ENCODE peak calls at places on chromosomes 7 and 10, in six cellular contexts. D, L, E, I, A and N are unnamed samples.
A peak's percentile ranks its signal among the peaks of the same experiment; 100 is the strongest.

GRCh38 chr7:90469554-90469953 is at the start of gene PTTG1IP2:
- DNase-seq in D (no peak), L (no peak), E (no peak), I (no peak), A (no peak), N (no peak)

GRCh38 chr10:95761939-95762492 is 6.1 kb downstream of the ENTPD1 start:
- DNase-seq in D (no peak), L (no peak), E (no peak), I (no peak), A (no peak), N (no peak)

GRCh38 chr10:51073035-51073434 is 1.3 kb upstream of the PRKG1 start:
- DNase-seq in D (no peak), L (no peak), E (no peak), I (no peak), A (no peak), N (no peak)

GRCh38 chr10:47458466-47459154 is 25.3 kb downstream of the ANXA8 start:
- DNase-seq in D (no peak), L (no peak), E (no peak), I (no peak), A (no peak), N (no peak)

GRCh38 chr10:22103701-22104100 is 100.2 kb upstream of the DNAJC1 start:
- DNase-seq in D (peak; percentile 63), L (no peak), E (peak; percentile 8), I (peak; percentile 10), A (no peak), N (peak; percentile 47)

GRCh38 chr7:2717293-2717904 is 29.4 kb downstream of the AMZ1 start:
- DNase-seq in D (no peak), L (no peak), E (no peak), I (peak; percentile 90), A (no peak), N (peak; percentile 88)

GRCh38 chr10:35453855-35454532 is 117.7 kb downstream of the CCNY start:
- DNase-seq in D (no peak), L (peak; percentile 32), E (no peak), I (no peak), A (no peak), N (no peak)

GRCh38 chr7:14424675-14425074 is 435.2 kb upstream of the ETV1 start:
- DNase-seq in D (no peak), L (no peak), E (no peak), I (no peak), A (no peak), N (no peak)

GRCh38 chr10:8431511-8431910 is 377.0 kb downstream of the GATA3 start:
- DNase-seq in D (no peak), L (no peak), E (no peak), I (no peak), A (no peak), N (no peak)

GRCh38 chr7:83130623-83131545 is 31.8 kb downstream of the PCLO start:
- DNase-seq in D (no peak), L (no peak), E (no peak), I (no peak), A (no peak), N (no peak)

GRCh38 chr7:80439894-80440811 is 71.7 kb downstream of the GNAT3 start:
- DNase-seq in D (no peak), L (no peak), E (no peak), I (peak; percentile 59), A (no peak), N (no peak)

GRCh38 chr10:112525215-112525614 is 78.2 kb downstream of the VTI1A start:
- DNase-seq in D (no peak), L (no peak), E (peak; percentile 75), I (no peak), A (no peak), N (no peak)

DNA sequence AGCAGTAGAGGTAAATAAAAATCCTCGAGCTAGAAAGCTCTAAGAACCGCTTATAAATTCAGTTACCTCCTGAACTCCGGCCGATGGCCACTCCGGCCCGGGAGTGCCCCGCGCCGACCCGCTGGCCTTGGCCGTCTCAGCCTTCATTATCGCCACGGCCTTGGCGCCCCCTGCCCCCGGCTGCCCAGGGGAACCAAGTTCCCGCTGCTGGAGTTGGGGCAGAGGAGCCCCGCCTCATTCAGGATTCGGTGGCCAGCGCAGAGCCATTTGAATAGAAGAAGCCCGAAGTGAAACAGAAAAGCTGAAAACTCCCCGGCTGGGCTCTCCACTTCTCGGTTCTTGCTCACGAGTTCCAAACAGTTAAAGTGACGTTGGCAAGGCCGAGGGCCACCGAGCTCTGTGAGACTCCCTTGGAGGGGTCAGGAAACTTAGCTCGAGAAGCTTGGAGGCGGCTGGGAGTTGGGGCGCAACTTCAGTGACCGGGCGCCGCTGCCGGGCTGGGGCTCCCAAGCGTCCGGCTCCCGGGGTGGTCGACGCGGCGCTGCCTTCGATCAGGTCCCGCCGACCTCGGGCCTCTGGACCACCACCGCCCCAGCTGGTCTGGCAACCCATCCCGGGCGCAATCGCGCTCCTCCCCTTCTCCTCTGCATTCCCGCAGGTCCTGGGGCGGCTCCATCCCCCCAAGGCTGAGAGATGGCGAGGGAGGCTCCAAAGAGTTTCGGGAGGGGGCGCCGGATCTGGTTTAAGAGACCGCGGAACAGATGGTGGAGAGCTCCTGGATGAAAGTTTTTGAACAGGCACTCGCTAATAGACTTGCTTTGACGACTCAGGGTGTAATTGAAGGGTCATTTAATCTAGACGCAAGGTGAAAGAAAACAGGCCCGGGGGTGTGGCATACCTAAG is 5.8 kb upstream of the FEZF1 start:
- DNase-seq in D (peak; percentile 96), L (no peak), E (no peak), I (no peak), A (no peak), N (no peak)
- H2AFZ ChIP-seq in D (peak overlapping the region; percentile 86), L (no peak overlapping the region), E (no peak overlapping the region), I (peak overlapping the region; percentile 64), A (no peak overlapping the region), N (no peak overlapping the region)

DNA sequence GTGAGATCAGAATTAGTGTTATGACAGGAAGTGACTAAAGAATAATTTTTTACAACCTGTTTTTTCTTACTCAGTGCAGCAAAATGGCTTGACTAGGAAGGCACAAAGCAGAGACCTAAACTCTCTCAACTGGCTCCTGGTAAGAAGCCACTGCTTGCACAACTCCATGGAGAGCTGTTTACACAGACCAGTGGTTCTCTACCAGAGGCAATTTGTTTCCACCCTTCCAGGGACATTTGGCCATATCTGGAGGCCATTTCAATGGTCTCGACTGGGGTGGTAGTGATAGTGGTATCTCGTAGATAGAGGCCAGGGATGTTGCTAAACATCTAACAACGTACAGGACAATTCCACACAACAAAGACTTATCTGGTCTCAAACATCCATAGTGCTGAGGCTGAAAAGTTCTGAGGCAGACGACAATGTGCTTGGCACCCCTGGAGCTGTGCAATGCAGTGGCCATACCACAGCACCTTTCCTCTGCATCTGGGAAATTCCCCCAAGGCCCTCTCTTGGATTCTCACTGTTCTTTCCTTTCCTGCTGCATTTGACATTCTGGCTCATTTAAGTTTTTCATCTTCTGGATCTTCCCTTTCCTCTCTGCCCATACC is 105.4 kb upstream of the LAMB4 start:
- DNase-seq in D (no peak), L (no peak), E (no peak), I (no peak), A (no peak), N (peak; percentile 77)
- TF ChIP-seq REST in D (no peak), L (no peak), E (no peak), I (no peak), A (no peak), N (no peak)

GRCh38 chr7:158973440-158973839 is 117.1 kb downstream of the DYNC2I1 start:
- DNase-seq in D (peak; percentile 81), L (no peak), E (peak; percentile 64), I (no peak), A (peak; percentile 3), N (peak; percentile 74)
- H2AFZ ChIP-seq in D (peak overlapping the region; percentile 78), L (no peak overlapping the region), E (peak overlapping the region; percentile 89), I (no peak overlapping the region), A (peak overlapping the region; percentile 33), N (peak overlapping the region; percentile 7)

DNA sequence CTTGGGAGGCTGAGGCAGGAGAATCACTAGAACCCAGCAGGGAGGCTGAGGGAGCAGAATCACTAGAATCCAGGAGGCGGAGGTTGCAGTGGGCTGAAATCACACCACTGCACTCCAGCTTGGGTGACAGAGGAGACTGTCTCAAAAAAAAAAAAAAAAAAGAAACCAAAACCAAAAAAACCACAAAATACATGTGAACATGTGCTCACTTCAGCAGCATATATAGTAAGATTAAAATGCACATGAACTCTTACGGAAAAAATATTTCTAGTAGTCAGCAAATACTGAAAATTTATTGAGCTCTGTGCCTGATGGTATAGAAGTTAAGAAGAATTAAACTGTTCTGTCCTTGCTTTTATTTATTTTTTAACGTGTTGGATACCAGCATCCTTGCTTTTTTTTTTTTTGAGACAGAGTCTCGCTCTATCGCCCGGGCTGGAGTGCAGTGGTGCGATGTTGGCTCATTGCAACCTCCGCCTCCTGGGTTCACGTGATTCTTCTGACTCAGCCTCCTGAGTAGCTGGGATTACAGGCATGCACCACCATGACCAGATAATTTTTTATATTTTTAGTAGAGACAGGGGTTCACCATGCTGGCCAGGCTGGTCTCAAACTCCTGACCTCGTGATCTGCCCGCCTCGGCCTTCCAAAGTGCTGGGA is 9.6 kb upstream of the ZNF487 start:
- DNase-seq in D (no peak), L (no peak), E (no peak), I (no peak), A (no peak), N (no peak)
- TF ChIP-seq REST in D (no peak), L (no peak), E (no peak), I (no peak), A (no peak), N (no peak)

DNA sequence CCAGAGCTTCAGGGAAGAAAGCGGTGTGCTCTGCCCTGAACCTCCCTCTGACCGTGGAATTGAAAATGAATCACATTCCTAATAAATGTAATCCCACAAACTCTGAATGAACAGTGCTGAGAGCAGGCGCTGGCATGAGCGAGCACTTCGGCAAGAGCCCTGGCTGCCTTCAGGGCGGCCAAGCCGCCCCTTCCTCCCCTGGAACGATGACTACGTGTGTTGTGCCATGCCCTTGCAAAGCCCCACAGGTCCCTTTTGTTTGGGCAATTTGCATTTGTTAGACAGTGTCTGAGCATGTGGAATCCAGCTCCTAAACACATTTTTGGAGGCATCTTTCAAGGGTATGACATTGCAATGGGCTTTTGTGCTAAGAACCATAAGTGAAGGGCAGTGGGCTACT is 95.6 kb upstream of the MKI67 start:
- DNase-seq in D (no peak), L (no peak), E (no peak), I (no peak), A (no peak), N (no peak)
- H2AFZ ChIP-seq in D (peak overlapping the region; percentile 23), L (no peak overlapping the region), E (no peak overlapping the region), I (no peak overlapping the region), A (no peak overlapping the region), N (no peak overlapping the region)

GRCh38 chr7:156524737-156525597 is 115.6 kb upstream of the RNF32 start:
- DNase-seq in D (no peak), L (no peak), E (no peak), I (no peak), A (no peak), N (no peak)

GRCh38 chr7:156529982-156530381 is 110.6 kb upstream of the RNF32 start:
- DNase-seq in D (no peak), L (no peak), E (no peak), I (no peak), A (no peak), N (no peak)

GRCh38 chr7:156532016-156532602 is 108.5 kb upstream of the RNF32 start:
- DNase-seq in D (no peak), L (peak; percentile 37), E (no peak), I (no peak), A (no peak), N (no peak)

GRCh38 chr7:156523447-156524048 is 117.0 kb upstream of the RNF32 start:
- DNase-seq in D (no peak), L (no peak), E (no peak), I (no peak), A (no peak), N (no peak)

GRCh38 chr7:156527458-156527890 is 113.1 kb upstream of the RNF32 start:
- DNase-seq in D (no peak), L (peak; percentile 62), E (no peak), I (no peak), A (no peak), N (no peak)
- TF ChIP-seq REST in D (no peak), L (no peak), E (no peak), I (no peak), A (no peak), N (no peak)

GRCh38 chr10:13348216-13349017 is at the start of gene SEPHS1:
- DNase-seq in D (peak; percentile 87), L (peak; percentile 75), E (peak; percentile 52), I (peak; percentile 97), A (no peak), N (peak; percentile 89)
- H2AFZ ChIP-seq in D (no peak within 1 kb of the TSS), L (peak within 1 kb of the TSS; percentile 47), E (peak within 1 kb of the TSS; percentile 52), I (peak within 1 kb of the TSS; percentile 88), A (peak within 1 kb of the TSS; percentile 69), N (peak within 1 kb of the TSS; percentile 82)